ENCODE peak calls at places on chromosomes 5 and 9, in six cellular contexts. U is GM12891, V is HepG2, K is H1, N is GM12878, A is K562. T is an unnamed sample.

GRCh38 chr9:83027153-83027867 is 35.6 kb downstream of the RASEF start:
- DNase-seq in N (no peak), K (no peak), V (peak), A (no peak), U (no peak), T (no peak)

GRCh38 chr9:135404451-135405144 is 75.0 kb upstream of the PPP1R26 start:
- DNase-seq in A (no peak), K (no peak), U (no peak), N (no peak), V (no peak), T (no peak)

GRCh38 chr5:100855940-100856339 is 47.1 kb downstream of the ST8SIA4 start:
- DNase-seq in U (no peak), A (no peak), K (no peak), V (no peak), N (no peak), T (no peak)

GRCh38 chr5:9853309-9853708 is 223.2 kb upstream of the TAS2R1 start:
- DNase-seq in U (no peak), A (no peak), V (no peak), K (no peak), N (no peak), T (no peak)

GRCh38 chr9:133768859-133769510 is 30.8 kb upstream of the SARDH start:
- DNase-seq in A (peak), K (peak), U (no peak), N (no peak), V (peak), T (no peak)

GRCh38 chr5:63959177-63959982 is 2.9 kb downstream of the HTR1A start:
- DNase-seq in A (no peak), U (no peak), K (peak), N (no peak), V (no peak), T (no peak)

GRCh38 chr5:64140018-64140417 is 25.6 kb upstream of the RNF180 start:
- DNase-seq in U (no peak), K (no peak), A (no peak), N (no peak), V (no peak), T (no peak)

GRCh38 chr9:135604437-135605237 is 34.7 kb downstream of the GLT6D1 start:
- DNase-seq in V (no peak), K (peak), A (no peak), N (no peak), U (no peak), T (no peak)

GRCh38 chr9:132748450-132748849 is 78.2 kb downstream of the GTF3C4 start:
- DNase-seq in K (no peak), U (no peak), N (no peak), A (no peak), V (no peak), T (no peak)

GRCh38 chr5:128597151-128597550 is 59.1 kb upstream of the FBN2 start:
- DNase-seq in V (no peak), A (no peak), N (no peak), K (no peak), U (no peak), T (no peak)

GRCh38 chr5:132459983-132460834 is 30.4 kb downstream of the IRF1 start:
- DNase-seq in A (peak), V (no peak), U (no peak), K (no peak), N (no peak), T (no peak)
- TF ChIP-seq POLR2A in A (no peak), V (no peak), U (no peak), K (no peak), N (no peak), T (no peak)

GRCh38 chr5:83362526-83362925 is 109.0 kb upstream of the VCAN start:
- DNase-seq in N (no peak), U (no peak), K (no peak), V (no peak), A (no peak), T (no peak)
- TF ChIP-seq POLR2AphosphoS5 in N (no peak), U (no peak), K (no peak), V (no peak), A (no peak), T (no peak)

GRCh38 chr5:172453986-172454354 is 355 bp downstream of the SH3PXD2B start:
- DNase-seq in V (no peak), A (no peak), K (no peak), U (no peak), N (no peak), T (no peak)

GRCh38 chr5:172451771-172452197 is 2.5 kb downstream of the SH3PXD2B start:
- DNase-seq in V (peak), U (no peak), N (no peak), K (no peak), A (no peak), T (no peak)

GRCh38 chr5:172450861-172451695 is 3.2 kb downstream of the SH3PXD2B start:
- DNase-seq in K (peak), U (peak), A (peak), N (no peak), V (no peak), T (no peak)

GRCh38 chr5:172453206-172453985 is 929 bp downstream of the SH3PXD2B start:
- DNase-seq in V (peak), A (no peak), U (no peak), K (peak), N (no peak), T (no peak)

GRCh38 chr5:172452398-172453205 is 1.7 kb downstream of the SH3PXD2B start:
- DNase-seq in N (no peak), V (no peak), K (no peak), U (no peak), A (no peak), T (no peak)
- TF ChIP-seq TAF1 in N (no peak), V (no peak), K (peak), U (no peak), A (no peak), T (no peak)

GRCh38 chr9:38436708-38437107 is 12.5 kb upstream of the IGFBPL1 start:
- DNase-seq in V (no peak), A (no peak), U (no peak), K (no peak), N (no peak), T (no peak)

GRCh38 chr9:38434833-38435232 is 10.6 kb upstream of the IGFBPL1 start:
- DNase-seq in A (no peak), V (peak), K (no peak), U (no peak), N (no peak), T (no peak)

GRCh38 chr9:38439291-38439915 is 15.1 kb upstream of the IGFBPL1 start:
- DNase-seq in A (no peak), N (no peak), V (no peak), K (no peak), U (no peak), T (no peak)

GRCh38 chr9:38435526-38435925 is 11.3 kb upstream of the IGFBPL1 start:
- DNase-seq in A (no peak), U (no peak), N (no peak), V (no peak), K (no peak), T (no peak)

GRCh38 chr9:38437193-38437823 is 13.1 kb upstream of the IGFBPL1 start:
- DNase-seq in N (no peak), A (no peak), K (no peak), V (peak), U (no peak), T (no peak)
- TF ChIP-seq POLR2A in N (no peak), A (no peak), K (no peak), V (peak), U (no peak), T (no peak)

DNA sequence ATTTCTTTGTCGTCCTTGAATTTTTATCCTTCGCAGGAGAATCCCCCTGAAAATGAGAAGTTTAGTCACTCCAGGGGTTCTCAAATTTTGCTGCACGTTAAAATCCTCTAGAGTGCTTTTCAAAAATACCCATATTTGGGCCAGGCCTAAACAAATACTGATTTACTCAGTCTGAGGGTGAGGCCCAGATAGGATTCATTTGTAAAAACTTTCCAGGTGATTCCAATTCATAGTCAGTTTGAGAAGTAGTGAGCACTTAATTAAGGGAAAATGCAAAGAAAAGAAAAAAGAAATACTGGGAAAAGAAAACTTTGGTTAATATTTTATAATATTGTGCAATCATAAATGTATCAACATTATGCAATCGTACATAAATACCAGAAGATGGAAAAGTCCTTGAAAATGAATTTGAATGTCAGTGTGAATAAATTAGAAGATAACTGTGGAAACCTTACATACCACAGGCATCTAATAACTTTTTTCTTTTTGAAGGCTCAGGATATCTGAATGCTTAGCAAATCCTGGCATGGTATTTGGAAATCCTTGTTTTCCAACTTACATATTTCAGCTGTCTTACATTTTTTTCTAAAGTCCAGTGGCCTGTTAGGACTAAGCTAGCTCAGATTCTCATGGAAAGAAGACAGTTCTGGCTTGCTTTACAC is 116.5 kb upstream of the DAPK1 start:
- DNase-seq in N (no peak), V (peak), U (no peak), A (no peak), K (no peak), T (no peak)
- TF ChIP-seq POLR2AphosphoS5 in N (no peak), V (no peak), U (no peak), A (no peak), K (no peak), T (no peak)

GRCh38 chr9:128218172-128218517 is 15.0 kb downstream of the DNM1 start:
- DNase-seq in K (no peak), V (no peak), U (no peak), A (no peak), N (no peak), T (no peak)

GRCh38 chr9:128222026-128222425 is 18.8 kb downstream of the DNM1 start:
- DNase-seq in N (no peak), U (no peak), A (no peak), V (no peak), K (no peak), T (no peak)

GRCh38 chr9:128216781-128217553 is 13.8 kb downstream of the DNM1 start:
- DNase-seq in V (no peak), A (no peak), U (no peak), N (no peak), K (no peak), T (no peak)

GRCh38 chr9:128215491-128216404 is 12.6 kb downstream of the DNM1 start:
- DNase-seq in K (no peak), U (no peak), N (no peak), A (peak), V (peak), T (no peak)

DNA sequence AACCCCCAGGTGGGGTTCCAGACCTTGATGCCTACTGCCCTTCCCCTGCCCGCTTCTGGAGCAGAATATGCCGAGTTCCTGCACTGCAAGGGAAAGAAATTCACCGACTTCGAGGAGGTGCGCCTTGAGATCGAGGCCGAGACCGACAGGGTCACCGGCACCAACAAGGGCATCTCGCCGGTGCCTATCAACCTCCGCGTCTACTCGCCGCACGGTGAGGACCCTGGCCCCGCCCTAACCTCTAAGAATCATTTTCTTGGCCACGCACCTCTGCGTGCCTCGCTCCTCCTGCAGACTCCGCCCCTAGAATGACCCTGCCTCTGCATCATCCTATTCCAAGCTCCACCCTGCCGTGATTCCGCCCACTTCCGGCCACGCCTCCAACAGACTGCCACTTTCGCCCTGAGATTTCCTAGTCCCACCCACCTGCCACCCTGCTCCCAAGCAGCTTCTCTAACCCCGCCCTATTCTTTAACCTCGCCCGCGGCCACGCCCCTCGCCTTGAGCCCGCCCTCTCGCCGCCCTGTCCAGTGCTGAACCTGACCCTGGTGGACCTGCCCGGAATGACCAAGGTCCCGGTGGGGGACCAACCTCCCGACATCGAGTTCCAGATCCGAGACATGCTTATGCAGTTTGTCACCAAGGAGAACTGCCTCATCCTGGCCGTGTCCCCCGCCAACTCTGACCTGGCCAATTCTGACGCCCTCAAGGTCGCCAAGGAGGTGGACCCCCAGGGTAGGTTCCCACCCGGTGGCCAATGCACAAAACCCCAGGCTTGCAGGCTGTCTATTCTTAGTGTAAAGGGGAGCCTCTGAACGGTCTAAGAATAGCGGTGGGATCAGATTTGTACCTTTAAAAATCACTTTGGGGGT is 15.6 kb downstream of the DNM1 start:
- DNase-seq in N (peak), A (peak), K (peak), V (peak), U (peak), T (peak)
- TF ChIP-seq TAF1 in N (no peak), A (no peak), K (peak), V (no peak), U (no peak), T (no peak)

GRCh38 chr5:181190711-181191525 is 14.1 kb downstream of the TRIM7 start:
- DNase-seq in A (no peak), V (no peak), K (no peak), N (no peak), U (no peak), T (no peak)

GRCh38 chr5:181189363-181189961 is 15.5 kb downstream of the TRIM7 start:
- DNase-seq in U (no peak), A (no peak), K (no peak), N (no peak), V (no peak), T (no peak)

GRCh38 chr5:181189962-181190710 is 14.9 kb downstream of the TRIM7 start:
- DNase-seq in K (no peak), V (no peak), A (no peak), U (no peak), N (no peak), T (no peak)

GRCh38 chr5:181192337-181193046 is 12.5 kb downstream of the TRIM7 start:
- DNase-seq in V (no peak), N (no peak), U (no peak), K (no peak), A (no peak), T (no peak)

DNA sequence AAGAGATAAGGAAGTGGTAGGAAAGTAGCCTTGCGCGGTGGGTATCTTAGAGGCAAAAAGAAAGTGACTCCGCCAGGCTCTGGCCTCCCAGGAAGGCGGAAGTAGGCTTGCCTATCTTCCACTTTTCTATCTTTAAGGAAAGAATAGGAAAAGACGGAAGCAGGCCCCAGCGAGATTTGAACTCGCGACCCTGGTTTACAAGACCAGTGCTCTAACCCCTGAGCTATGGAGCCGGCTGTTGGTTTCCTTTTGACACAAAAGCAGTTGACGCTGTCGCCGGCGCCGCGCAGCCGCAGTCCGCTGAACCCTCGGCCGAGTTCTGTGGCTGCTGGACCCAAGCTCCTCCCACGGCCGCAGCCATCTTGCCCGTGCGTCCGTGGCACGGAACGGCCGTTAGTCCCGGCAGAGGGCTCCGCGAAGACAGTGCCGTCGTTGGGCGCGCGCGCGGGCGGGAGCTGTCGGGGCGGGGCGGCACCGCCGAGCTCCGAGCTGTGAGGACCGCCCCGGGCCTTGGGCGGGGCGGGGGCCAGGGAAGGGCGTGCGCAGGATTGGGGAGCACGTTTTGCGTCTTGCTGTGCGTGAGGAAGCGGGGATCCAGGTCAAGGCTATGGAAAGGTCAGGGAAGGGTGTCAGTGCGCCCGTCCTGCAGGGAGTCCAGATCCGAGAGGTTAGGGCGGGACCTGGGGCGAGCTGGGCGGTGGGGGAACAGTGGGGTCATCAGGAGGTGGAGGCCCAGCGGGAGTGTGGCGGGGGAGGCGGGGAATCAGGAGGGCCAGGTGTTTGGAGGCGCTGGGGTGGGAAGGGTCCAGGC is 13.3 kb downstream of the TRIM7 start:
- DNase-seq in V (peak), K (peak), A (peak), U (peak), N (peak), T (peak)
- TF ChIP-seq POLR2A in V (peak), K (no peak), A (peak), U (no peak), N (peak), T (peak)

GRCh38 chr9:10855847-10856246 is 243.0 kb upstream of the PTPRD start:
- DNase-seq in U (no peak), V (no peak), N (no peak), A (no peak), K (no peak), T (no peak)
- TF ChIP-seq POLR2AphosphoS5 in U (no peak), V (no peak), N (no peak), A (no peak), K (no peak), T (no peak)